ENCODE peak calls at places on chromosomes 6 and 20, in four cellular contexts. O is neuronal stem cell; H is endothelial cell of umbilical vein; L is CD8-positive, alpha-beta memory T cell. R is an unnamed sample. For H3K27me3, the result is how much of the 10 kb centered on the place peaks cover.

GRCh38 chr6:132399376-132400074 is 1.8 kb downstream of the MOXD1 start:
- DNase-seq in H (no peak), O (no peak), L (no peak), R (no peak)

GRCh38 chr6:118712955-118713354 is 61.6 kb upstream of the CEP85L start:
- DNase-seq in O (no peak), L (no peak), H (no peak), R (no peak)

GRCh38 chr6:10410214-10410873 is 4.5 kb downstream of the TFAP2A start:
- DNase-seq in O (no peak), L (no peak), H (no peak), R (no peak)

GRCh38 chr6:170162011-170162770 is 128.7 kb downstream of the DLL1 start:
- DNase-seq in H (no peak), O (no peak), L (no peak), R (no peak)

GRCh38 chr20:33645072-33645358 is 17.1 kb upstream of the C20orf144 start:
- DNase-seq in H (no peak), O (no peak), L (no peak), R (no peak)

GRCh38 chr6:34358389-34358906 is 34.0 kb downstream of the NUDT3 start:
- DNase-seq in O (no peak), L (no peak), H (peak), R (no peak)

GRCh38 chr6:72035483-72035882 is 149.1 kb downstream of the RIMS1 start:
- DNase-seq in H (no peak), O (no peak), L (no peak), R (no peak)

GRCh38 chr6:20191951-20192350 is 20.3 kb downstream of the MBOAT1 start:
- DNase-seq in O (no peak), H (no peak), L (no peak), R (no peak)

GRCh38 chr20:6863798-6864201 is 96.3 kb downstream of the BMP2 start:
- DNase-seq in L (no peak), H (no peak), O (no peak), R (no peak)

GRCh38 chr6:151002562-151002961 is 137.1 kb downstream of the MTHFD1L start:
- DNase-seq in O (no peak), H (no peak), L (no peak), R (no peak)

GRCh38 chr6:26175428-26176181 is 88.4 kb downstream of the HFE start:
- DNase-seq in O (peak), H (peak), L (peak), R (peak)

GRCh38 chr20:63957004-63957689 is 931 bp upstream of the UCKL1 start:
- DNase-seq in O (no peak), L (peak), H (peak), R (peak)

GRCh38 chr6:123904228-123904627 is 100.6 kb downstream of the NKAIN2 start:
- DNase-seq in H (peak), O (no peak), L (no peak), R (no peak)

GRCh38 chr6:79608334-79609224 is 22.6 kb upstream of the SH3BGRL2 start:
- DNase-seq in H (no peak), O (no peak), L (no peak), R (no peak)

GRCh38 chr6:79609225-79609595 is 21.9 kb upstream of the SH3BGRL2 start:
- DNase-seq in H (no peak), L (no peak), O (no peak), R (no peak)

GRCh38 chr6:79612457-79612856 is 18.7 kb upstream of the SH3BGRL2 start:
- DNase-seq in L (no peak), O (no peak), H (no peak), R (no peak)

GRCh38 chr6:79612918-79613317 is 18.2 kb upstream of the SH3BGRL2 start:
- DNase-seq in L (no peak), O (no peak), H (no peak), R (no peak)

GRCh38 chr6:79610301-79611009 is 20.7 kb upstream of the SH3BGRL2 start:
- DNase-seq in O (no peak), H (no peak), L (no peak), R (no peak)
- H3K4me3 ChIP-seq in O (no peak), H (no peak), L (no peak), R (no peak)

DNA sequence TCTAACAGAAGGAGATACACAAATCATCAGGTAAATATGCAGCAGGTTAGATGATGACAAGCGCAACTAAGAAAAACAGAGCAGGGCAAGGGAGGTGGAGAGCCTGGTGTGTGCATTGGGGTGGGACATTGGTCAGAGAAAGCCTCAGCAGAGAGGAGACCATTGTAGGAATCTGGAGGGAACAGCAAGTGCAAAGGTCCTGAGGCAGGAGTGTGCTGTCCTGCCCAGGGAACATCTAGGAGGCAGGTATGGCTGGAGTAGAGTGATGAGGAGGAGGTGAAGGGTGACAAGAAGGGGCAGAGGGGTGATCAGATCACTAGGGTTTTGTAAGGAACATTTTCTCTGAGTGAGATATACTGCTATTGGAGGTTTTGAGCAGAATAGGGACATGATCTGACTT is 90.1 kb downstream of the NCR2 start:
- DNase-seq in H (no peak), O (no peak), L (no peak), R (no peak)
- H3K27me3 ChIP-seq in H (half or more), O (under half), L (under half), R (under half)

DNA sequence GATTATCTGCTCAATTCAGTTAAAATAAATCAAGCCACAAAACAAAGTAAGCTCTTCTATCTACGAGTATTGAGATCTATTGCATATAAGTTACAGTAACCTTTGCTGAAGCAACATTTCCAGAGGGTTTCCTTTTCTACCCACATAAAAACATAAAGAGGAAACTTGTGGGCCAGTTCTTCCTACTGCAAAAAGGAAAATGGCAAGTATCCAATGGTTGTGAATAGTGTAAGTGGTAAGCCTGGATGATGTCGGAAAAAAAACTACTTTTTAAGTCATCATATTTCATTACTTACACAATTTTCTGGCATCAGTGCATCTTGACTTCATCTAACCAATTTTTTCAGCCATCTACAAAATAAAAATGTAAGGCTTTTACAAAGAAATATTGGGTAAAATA is 126.4 kb upstream of the HMGCLL1 start:
- DNase-seq in H (peak), L (no peak), O (no peak), R (no peak)
- H3K27ac ChIP-seq in H (no peak), L (no peak), O (no peak), R (no peak)

GRCh38 chr20:62631336-62632317 is 10.7 kb upstream of the SLCO4A1 start:
- DNase-seq in L (no peak), O (no peak), H (no peak), R (no peak)

GRCh38 chr20:62629864-62630470 is 12.3 kb upstream of the SLCO4A1 start:
- DNase-seq in L (no peak), H (no peak), O (no peak), R (no peak)

GRCh38 chr20:62627901-62628612 is 14.2 kb upstream of the SLCO4A1 start:
- DNase-seq in O (no peak), H (no peak), L (no peak), R (no peak)

GRCh38 chr20:62625921-62626547 is 16.3 kb upstream of the SLCO4A1 start:
- DNase-seq in L (no peak), O (no peak), H (no peak), R (no peak)

DNA sequence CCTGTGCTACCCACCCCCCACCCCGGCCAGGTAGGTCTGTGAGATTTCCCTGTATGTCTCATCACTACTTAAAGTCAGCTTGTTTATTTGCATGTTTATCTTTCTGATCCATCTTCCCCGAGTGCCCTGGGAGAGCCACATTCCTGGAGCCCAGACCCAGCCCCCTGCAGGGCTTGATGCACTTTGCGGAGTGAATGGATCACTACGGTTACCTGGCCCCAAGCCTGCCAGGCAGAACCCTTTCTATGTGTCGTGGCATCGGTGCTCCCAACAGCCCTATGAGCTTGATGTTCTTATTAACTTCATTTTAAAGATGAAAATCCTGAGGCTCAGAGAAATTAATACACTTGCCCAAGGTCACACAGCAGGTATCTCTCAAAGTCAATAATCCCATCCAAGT is 13.6 kb upstream of the SLCO4A1 start:
- DNase-seq in H (no peak), L (no peak), O (no peak), R (no peak)
- H3K4me3 ChIP-seq in H (no peak), L (no peak), O (no peak), R (no peak)

GRCh38 chr6:27761391-27761790 is 150.8 kb downstream of the OR2B2 start:
- DNase-seq in L (no peak), H (no peak), O (no peak), R (no peak)
- H3K27me3 ChIP-seq in L (under half), H (under half), O (under half), R (under half)

GRCh38 chr6:11722805-11723631 is 55.6 kb downstream of the ADTRP start:
- DNase-seq in L (no peak), O (no peak), H (no peak), R (no peak)
- H3K27ac ChIP-seq in L (no peak), O (no peak), H (no peak), R (no peak)

DNA sequence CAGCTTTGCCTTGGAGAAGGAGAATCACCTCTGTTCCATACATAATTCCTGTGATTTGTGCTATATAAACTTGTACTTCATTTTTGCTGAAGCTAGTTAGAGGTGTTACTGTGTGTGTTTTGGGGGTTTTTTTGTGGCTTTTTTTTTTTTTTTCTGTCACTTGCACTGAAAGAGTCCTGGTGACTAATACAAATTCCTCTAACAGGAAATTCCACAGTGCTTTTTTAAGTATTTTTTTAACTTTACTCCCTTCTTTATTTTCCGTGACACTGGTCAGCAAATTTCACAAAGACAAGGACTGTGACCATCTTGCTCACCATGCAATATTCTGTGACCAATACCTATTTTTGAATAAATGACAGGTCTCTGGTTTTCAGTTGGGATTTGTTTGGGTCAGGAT is 110.5 kb downstream of the ISM1 start:
- DNase-seq in O (no peak), L (no peak), H (peak), R (no peak)
- H3K4me3 ChIP-seq in O (no peak), L (no peak), H (no peak), R (no peak)

DNA sequence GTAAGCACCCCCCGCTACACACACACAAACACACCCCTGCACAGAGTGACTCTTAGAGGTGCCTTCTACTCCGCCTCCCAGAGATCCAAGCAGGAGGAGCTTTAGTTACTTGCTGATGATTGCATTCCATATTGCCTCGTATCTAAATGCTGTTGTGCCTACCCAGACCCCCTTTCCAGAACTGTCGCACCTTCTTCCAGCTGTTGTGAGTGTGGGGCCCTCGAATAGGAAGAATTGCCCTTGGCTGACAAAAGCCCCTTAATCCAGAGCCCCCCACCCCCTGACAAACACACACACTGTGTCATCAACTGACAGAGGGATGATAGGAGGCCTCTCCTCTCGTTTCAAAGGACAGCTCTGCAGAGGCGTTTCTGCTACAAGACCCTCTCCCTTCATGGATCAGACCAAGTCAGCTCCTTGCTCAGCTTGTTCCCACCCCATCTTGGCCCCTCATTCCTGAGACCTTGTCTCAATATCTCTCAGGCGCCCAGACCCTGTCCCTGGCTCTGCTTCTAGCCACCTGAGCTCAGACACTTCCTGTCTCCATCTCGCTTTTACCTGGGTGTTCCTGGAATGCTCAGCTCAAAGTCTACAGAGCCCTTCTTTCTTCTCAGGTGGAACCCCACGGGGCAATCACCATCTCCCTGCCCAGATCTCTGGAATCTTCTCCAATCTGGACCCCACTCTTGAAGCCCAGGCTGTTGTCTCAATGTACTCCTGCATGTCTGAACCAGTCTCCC is 4.0 kb upstream of the VSX1 start:
- DNase-seq in H (no peak), O (no peak), L (no peak), R (no peak)
- H3K27me3 ChIP-seq in H (under half), O (under half), L (under half), R (under half)

DNA sequence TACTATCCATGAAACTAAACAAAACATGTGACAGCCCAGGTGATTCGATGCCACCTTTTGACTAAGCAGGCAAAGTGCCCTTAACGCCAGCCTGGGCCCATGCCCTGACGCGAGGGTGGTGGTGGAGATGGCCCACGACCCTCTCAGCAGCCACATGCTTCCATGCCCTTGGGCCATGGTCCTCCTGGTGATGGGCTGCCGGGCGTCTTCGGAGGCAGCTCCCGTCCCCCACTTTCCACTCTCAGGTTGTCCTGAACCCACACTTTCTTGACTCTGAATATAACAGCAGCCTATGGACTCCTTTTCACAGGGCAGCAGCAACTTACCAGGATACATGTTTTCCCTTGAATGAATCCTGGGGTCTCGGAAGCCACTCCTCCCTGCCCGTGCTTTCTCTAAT is 33.6 kb downstream of the TMEM242 start:
- DNase-seq in H (no peak), L (no peak), O (no peak), R (no peak)
- H3K27ac ChIP-seq in H (no peak), L (no peak), O (no peak), R (no peak)

R was measured in WERI-Rb-1.